ENCODE peak calls at places on chromosomes 13 and 19, in nine cellular contexts. One of them, this sample, is unnamed.

GRCh38 chr19:44876930-44877530 is 14.0 kb upstream of the TOMM40 start:
- DNase-seq in iris pigment epithelial cell: peak
- DNase-seq in stimulated activated CD8-positive, alpha-beta memory T cell treated with anti-CD3 and anti-CD28 coated beads, Interleukin-7, amount 100 ng/mL, for 48 hours: no peak
- DNase-seq in cerebellar nuclear complex: no peak
- DNase-seq in sciatic nerve: no peak
- DNase-seq in LoVo: no peak
- DNase-seq in GM04504: no peak
- DNase-seq in NCI-H774: no peak
- DNase-seq in stimulated activated effector memory CD8-positive, alpha-beta T cell treated with anti-CD3 and anti-CD28 coated beads, Interleukin-12 subunit alpha, Interleukin-12 subunit beta, amount 100 ng/mL, for 72 hours: no peak
- DNase-seq in this sample: no peak

GRCh38 chr19:55519461-55520311 is 17.2 kb downstream of the SBK2 start:
- DNase-seq in iris pigment epithelial cell: peak
- DNase-seq in stimulated activated CD8-positive, alpha-beta memory T cell treated with anti-CD3 and anti-CD28 coated beads, Interleukin-7, amount 100 ng/mL, for 48 hours: no peak
- DNase-seq in cerebellar nuclear complex: no peak
- DNase-seq in sciatic nerve: no peak
- DNase-seq in LoVo: peak
- DNase-seq in GM04504: peak
- DNase-seq in NCI-H774: no peak
- DNase-seq in stimulated activated effector memory CD8-positive, alpha-beta T cell treated with anti-CD3 and anti-CD28 coated beads, Interleukin-12 subunit alpha, Interleukin-12 subunit beta, amount 100 ng/mL, for 72 hours: no peak
- DNase-seq in this sample: peak

GRCh38 chr19:32238076-32238475 is 107.3 kb upstream of the ZNF507 start:
- DNase-seq in iris pigment epithelial cell: no peak
- DNase-seq in stimulated activated CD8-positive, alpha-beta memory T cell treated with anti-CD3 and anti-CD28 coated beads, Interleukin-7, amount 100 ng/mL, for 48 hours: no peak
- DNase-seq in cerebellar nuclear complex: no peak
- DNase-seq in sciatic nerve: no peak
- DNase-seq in LoVo: no peak
- DNase-seq in GM04504: no peak
- DNase-seq in NCI-H774: no peak
- DNase-seq in stimulated activated effector memory CD8-positive, alpha-beta T cell treated with anti-CD3 and anti-CD28 coated beads, Interleukin-12 subunit alpha, Interleukin-12 subunit beta, amount 100 ng/mL, for 72 hours: no peak
- DNase-seq in this sample: no peak

GRCh38 chr19:35224681-35225604 is 3.6 kb downstream of the FAM187B start:
- DNase-seq in iris pigment epithelial cell: no peak
- DNase-seq in stimulated activated CD8-positive, alpha-beta memory T cell treated with anti-CD3 and anti-CD28 coated beads, Interleukin-7, amount 100 ng/mL, for 48 hours: no peak
- DNase-seq in cerebellar nuclear complex: no peak
- DNase-seq in sciatic nerve: no peak
- DNase-seq in LoVo: no peak
- DNase-seq in GM04504: no peak
- DNase-seq in NCI-H774: no peak
- DNase-seq in stimulated activated effector memory CD8-positive, alpha-beta T cell treated with anti-CD3 and anti-CD28 coated beads, Interleukin-12 subunit alpha, Interleukin-12 subunit beta, amount 100 ng/mL, for 72 hours: no peak
- DNase-seq in this sample: no peak

GRCh38 chr13:103255587-103256301 is 189.5 kb upstream of the SLC10A2 start:
- DNase-seq in iris pigment epithelial cell: peak
- DNase-seq in stimulated activated CD8-positive, alpha-beta memory T cell treated with anti-CD3 and anti-CD28 coated beads, Interleukin-7, amount 100 ng/mL, for 48 hours: no peak
- DNase-seq in cerebellar nuclear complex: no peak
- DNase-seq in sciatic nerve: no peak
- DNase-seq in LoVo: no peak
- DNase-seq in GM04504: no peak
- DNase-seq in NCI-H774: no peak
- DNase-seq in stimulated activated effector memory CD8-positive, alpha-beta T cell treated with anti-CD3 and anti-CD28 coated beads, Interleukin-12 subunit alpha, Interleukin-12 subunit beta, amount 100 ng/mL, for 72 hours: no peak
- DNase-seq in this sample: peak

GRCh38 chr13:106619688-106620555 is 52.0 kb upstream of the ARGLU1 start:
- DNase-seq in iris pigment epithelial cell: peak
- DNase-seq in stimulated activated CD8-positive, alpha-beta memory T cell treated with anti-CD3 and anti-CD28 coated beads, Interleukin-7, amount 100 ng/mL, for 48 hours: no peak
- DNase-seq in cerebellar nuclear complex: no peak
- DNase-seq in sciatic nerve: peak
- DNase-seq in LoVo: peak
- DNase-seq in GM04504: peak
- DNase-seq in NCI-H774: peak
- DNase-seq in stimulated activated effector memory CD8-positive, alpha-beta T cell treated with anti-CD3 and anti-CD28 coated beads, Interleukin-12 subunit alpha, Interleukin-12 subunit beta, amount 100 ng/mL, for 72 hours: no peak
- DNase-seq in this sample: peak

GRCh38 chr19:3184847-3185481 is 766 bp upstream of the NCLN start:
- DNase-seq in iris pigment epithelial cell: peak
- DNase-seq in stimulated activated CD8-positive, alpha-beta memory T cell treated with anti-CD3 and anti-CD28 coated beads, Interleukin-7, amount 100 ng/mL, for 48 hours: no peak
- DNase-seq in cerebellar nuclear complex: no peak
- DNase-seq in sciatic nerve: peak
- DNase-seq in LoVo: peak
- DNase-seq in GM04504: no peak
- DNase-seq in NCI-H774: peak
- DNase-seq in stimulated activated effector memory CD8-positive, alpha-beta T cell treated with anti-CD3 and anti-CD28 coated beads, Interleukin-12 subunit alpha, Interleukin-12 subunit beta, amount 100 ng/mL, for 72 hours: no peak
- DNase-seq in this sample: peak

GRCh38 chr19:13796301-13797057 is 1.2 kb downstream of the ZSWIM4 start:
- DNase-seq in iris pigment epithelial cell: peak
- DNase-seq in stimulated activated CD8-positive, alpha-beta memory T cell treated with anti-CD3 and anti-CD28 coated beads, Interleukin-7, amount 100 ng/mL, for 48 hours: no peak
- DNase-seq in cerebellar nuclear complex: no peak
- DNase-seq in sciatic nerve: peak
- DNase-seq in LoVo: peak
- DNase-seq in GM04504: peak
- DNase-seq in NCI-H774: no peak
- DNase-seq in stimulated activated effector memory CD8-positive, alpha-beta T cell treated with anti-CD3 and anti-CD28 coated beads, Interleukin-12 subunit alpha, Interleukin-12 subunit beta, amount 100 ng/mL, for 72 hours: no peak
- DNase-seq in this sample: peak

This sample was measured in epithelial cell of esophagus.